ENCODE peak calls at places on chromosomes 5 and 9, in eight cellular contexts. U is transverse colon, Z is SK-N-SH, A is A549, T is suprapubic skin, X is sigmoid colon, G is H1, I is GM12878. N is an unnamed sample.

GRCh38 chr5:42951847-42952411 is 88.2 kb downstream of the ANXA2R start:
- DNase-seq in G (no peak), Z (peak; percentile 24), A (no peak), T (no peak), X (no peak), U (peak; percentile 33), I (no peak), N (peak; percentile 46)

GRCh38 chr9:5025416-5025815 is 40.3 kb downstream of the JAK2 start:
- DNase-seq in U (no peak), T (no peak), I (no peak), G (no peak), X (no peak), A (no peak), Z (no peak), N (no peak)

GRCh38 chr9:131734165-131734610 is 5.7 kb downstream of the RAPGEF1 start:
- DNase-seq in T (no peak), G (no peak), Z (peak; percentile 56), I (no peak), U (peak; percentile 89), A (peak; percentile 52), X (no peak), N (no peak)

GRCh38 chr5:146947181-146947941 is 68.8 kb upstream of the PPP2R2B start:
- DNase-seq in X (no peak), A (peak; percentile 27), U (no peak), T (no peak), I (no peak), G (no peak), Z (peak; percentile 21), N (no peak)

GRCh38 chr9:121138973-121139372 is 62.7 kb downstream of the RAB14 start:
- DNase-seq in Z (no peak), T (no peak), I (no peak), X (no peak), A (no peak), G (no peak), U (no peak), N (no peak)

GRCh38 chr9:127158995-127159801 is 36.8 kb upstream of the ANGPTL2 start:
- DNase-seq in X (peak; percentile 92), U (peak; percentile 36), I (no peak), Z (peak; percentile 41), A (peak; percentile 74), T (no peak), G (peak; percentile 66), N (no peak)

GRCh38 chr9:124343533-124344290 is 71.5 kb downstream of the PSMB7 start:
- DNase-seq in T (no peak), A (no peak), G (no peak), I (no peak), X (no peak), Z (no peak), U (no peak), N (no peak)

GRCh38 chr5:77996943-77997342 is 220.8 kb upstream of the TBCA start:
- DNase-seq in Z (no peak), X (no peak), I (no peak), T (no peak), G (no peak), A (no peak), U (no peak), N (no peak)

GRCh38 chr5:13993926-13994325 is 49.4 kb upstream of the DNAH5 start:
- DNase-seq in A (no peak), X (no peak), I (no peak), T (no peak), Z (no peak), U (no peak), G (no peak), N (no peak)

GRCh38 chr5:109409061-109409843 is 522 bp downstream of the PJA2 start:
- DNase-seq in I (peak; percentile 51), U (peak; percentile 75), G (peak; percentile 70), Z (peak; percentile 77), A (peak; percentile 78), T (peak; percentile 90), X (peak; percentile 89), N (peak; percentile 92)

GRCh38 chr5:45533692-45534091 is 162.5 kb downstream of the HCN1 start:
- DNase-seq in T (no peak), U (no peak), A (no peak), G (no peak), Z (no peak), X (no peak), I (no peak), N (no peak)

GRCh38 chr5:37717613-37718431 is 122.0 kb downstream of the GDNF start:
- DNase-seq in G (no peak), T (no peak), I (no peak), A (peak; percentile 79), Z (peak; percentile 26), X (peak; percentile 66), U (peak; percentile 80), N (peak; percentile 77)

GRCh38 chr5:2684606-2685005 is 66.9 kb downstream of the IRX2 start:
- DNase-seq in I (no peak), A (no peak), G (no peak), X (no peak), Z (no peak), U (no peak), T (peak; percentile 64), N (no peak)

GRCh38 chr9:128136816-128137793 is 9.6 kb upstream of the PTGES2 start:
- DNase-seq in Z (no peak), U (no peak), G (no peak), X (no peak), A (no peak), I (no peak), T (no peak), N (no peak)

GRCh38 chr5:130868186-130868821 is 296.8 kb downstream of the HINT1 start:
- DNase-seq in X (no peak), I (no peak), T (no peak), Z (no peak), A (no peak), U (no peak), G (no peak), N (no peak)

GRCh38 chr5:76419597-76419996 is 16.5 kb downstream of the IQGAP2 start:
- DNase-seq in U (no peak), Z (no peak), X (no peak), I (no peak), G (no peak), T (no peak), A (no peak), N (no peak)

GRCh38 chr5:16665611-16666010 is 48.8 kb upstream of the RETREG1 start:
- DNase-seq in G (no peak), I (no peak), Z (peak; percentile 27), T (no peak), U (no peak), X (no peak), A (no peak), N (no peak)

GRCh38 chr5:16666140-16666860 is 49.5 kb upstream of the RETREG1 start:
- DNase-seq in G (no peak), U (peak; percentile 20), A (no peak), T (no peak), I (no peak), X (no peak), Z (no peak), N (no peak)

GRCh38 chr5:16668194-16668593 is 51.4 kb upstream of the RETREG1 start:
- DNase-seq in U (no peak), G (no peak), A (no peak), Z (no peak), T (no peak), I (no peak), X (no peak), N (no peak)

GRCh38 chr5:16664368-16664767 is 47.6 kb upstream of the RETREG1 start:
- DNase-seq in X (no peak), A (no peak), T (no peak), U (no peak), I (no peak), Z (no peak), G (no peak), N (no peak)

DNA sequence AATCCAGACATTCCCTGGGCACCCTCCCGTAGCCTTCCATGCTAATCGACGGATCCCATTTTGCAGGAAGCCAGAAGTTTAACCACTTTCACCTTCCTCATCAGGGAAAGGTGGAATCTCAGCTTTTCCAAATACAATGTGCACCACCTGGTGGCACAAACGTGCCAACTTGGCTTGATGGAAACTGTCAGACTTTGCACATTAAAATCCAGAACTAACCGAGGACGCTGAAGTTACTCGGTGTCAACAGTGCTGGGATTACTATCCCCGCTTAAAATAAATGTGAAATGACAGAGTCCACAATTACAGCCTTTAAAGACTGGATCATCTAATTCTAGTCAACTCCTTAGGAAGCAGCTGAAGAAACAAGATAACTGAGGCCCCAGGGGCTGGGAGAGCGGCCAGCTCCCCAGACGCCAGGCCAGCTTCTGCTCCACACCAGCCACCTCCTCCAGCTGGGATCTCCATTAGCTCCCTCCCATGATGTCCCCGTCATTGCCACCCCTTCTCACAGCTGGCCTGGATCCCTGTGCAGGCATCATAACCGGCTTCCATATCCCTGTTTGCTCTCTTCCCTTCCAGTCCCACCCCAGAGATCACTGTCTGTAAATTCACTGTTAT is 50.2 kb upstream of the RETREG1 start:
- DNase-seq in G (no peak), T (no peak), Z (peak; percentile 64), U (peak; percentile 63), I (no peak), A (no peak), X (no peak), N (no peak)
- TF ChIP-seq EP300 in G (no peak), T (no peak), Z (no peak), U (no peak), I (no peak), A (no peak), X (no peak), N (no peak)

GRCh38 chr9:136756836-136757235 is 1.2 kb downstream of the LCN8 start:
- DNase-seq in I (no peak), U (no peak), Z (no peak), A (no peak), X (peak; percentile 27), G (no peak), T (no peak), N (no peak)
- H3K4me1 ChIP-seq in I (no peaks in the 10 kb centered on the region), U (no peaks in the 10 kb centered on the region), Z (no peaks in the 10 kb centered on the region), A (peaks cover 4% of the 10 kb centered on the region), X (peaks cover 3% of the 10 kb centered on the region), G (peaks cover 4% of the 10 kb centered on the region), T (peaks cover 8% of the 10 kb centered on the region), N (no peaks in the 10 kb centered on the region)

GRCh38 chr5:71483355-71483754 is 27.9 kb downstream of the BDP1 start:
- DNase-seq in X (no peak), I (no peak), A (peak; percentile 74), Z (no peak), U (no peak), G (no peak), T (no peak), N (no peak)
- TF ChIP-seq EP300 in X (no peak), I (no peak), A (no peak), Z (no peak), U (no peak), G (no peak), T (no peak), N (no peak)

DNA sequence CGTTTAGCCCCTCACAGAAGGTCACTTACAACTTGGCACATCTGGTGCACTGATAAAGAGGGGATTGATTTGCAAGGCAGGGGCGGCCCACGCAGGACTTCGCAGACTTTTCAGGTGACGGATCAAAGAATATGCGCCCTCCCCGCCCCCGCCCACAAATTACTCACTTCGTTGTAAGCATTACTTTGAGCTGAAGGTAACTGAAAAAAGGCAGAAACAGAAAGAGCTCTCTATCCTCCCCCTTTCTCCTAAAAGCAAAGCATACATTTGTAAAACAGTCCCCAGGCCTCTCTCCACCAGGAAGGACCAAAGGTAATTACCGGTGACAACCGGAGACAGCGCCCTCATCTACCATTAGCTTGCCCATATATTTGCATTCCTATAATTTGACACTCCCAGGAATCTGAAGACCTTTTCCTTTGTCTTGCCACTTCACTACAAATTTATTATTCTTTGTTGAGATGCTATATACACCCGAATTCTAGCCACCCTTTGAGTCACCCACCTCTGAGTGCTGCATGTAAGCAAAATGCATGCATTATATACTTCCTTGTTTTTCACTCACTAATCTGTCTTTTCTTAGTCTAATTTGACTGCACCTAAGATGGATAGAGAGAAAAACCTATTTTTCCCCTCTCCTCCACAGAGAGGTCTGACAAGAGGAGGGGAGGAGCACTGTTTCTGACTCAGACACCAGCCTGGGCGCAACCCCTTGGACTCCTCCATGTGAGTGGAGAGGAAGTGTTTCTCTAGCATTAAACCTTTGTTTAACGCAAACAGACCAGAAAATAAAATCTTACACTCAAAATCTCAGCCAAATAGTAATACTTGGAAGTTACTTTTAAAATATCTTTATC is 74.7 kb upstream of the SPIN1 start:
- DNase-seq in Z (no peak), U (no peak), G (peak; percentile 55), T (no peak), X (peak; percentile 12), I (no peak), A (no peak), N (no peak)
- H3K4me1 ChIP-seq in Z (no peaks in the 10 kb centered on the region), U (no peaks in the 10 kb centered on the region), G (peaks cover 23% of the 10 kb centered on the region), T (no peaks in the 10 kb centered on the region), X (no peaks in the 10 kb centered on the region), I (no peaks in the 10 kb centered on the region), A (no peaks in the 10 kb centered on the region), N (no peaks in the 10 kb centered on the region)